ENCODE peak calls at places on chromosomes 5 and 9, in ten cellular contexts. V is MM.1S; N is ovary; F is tibial artery; R is stomach; Y is GM23338; C is small intestine; S is CD8-positive, alpha-beta T cell; B is neuronal stem cell; I is heart right ventricle. M is an unnamed sample.
A peak's percentile ranks its signal among the peaks of the same experiment; 100 is the strongest.

GRCh38 chr9:68704804-68705635 is at the start of gene PIP5K1B:
- DNase-seq in V (peak; percentile 91), N (no peak), F (peak; percentile 80), R (peak; percentile 88), Y (peak; percentile 82), C (peak; percentile 89), S (no peak), B (peak; percentile 71), I (peak; percentile 66), M (peak; percentile 66)

GRCh38 chr9:5230554-5230953 is 665 bp upstream of the INSL4 start:
- DNase-seq in V (no peak), N (no peak), F (no peak), R (no peak), Y (no peak), C (no peak), S (no peak), B (no peak), I (no peak), M (no peak)

GRCh38 chr9:91415290-91415689 is 8.3 kb downstream of the NFIL3 start:
- DNase-seq in V (no peak), N (no peak), F (no peak), R (no peak), Y (no peak), C (no peak), S (no peak), B (no peak), I (no peak), M (no peak)

GRCh38 chr5:81950996-81951395 is 20.8 kb upstream of the ATG10 start:
- DNase-seq in V (no peak), N (no peak), F (no peak), R (no peak), Y (no peak), C (no peak), S (no peak), B (no peak), I (no peak), M (peak; percentile 35)

GRCh38 chr9:114141553-114142548 is 13.5 kb upstream of the COL27A1 start:
- DNase-seq in V (no peak), N (peak; percentile 74), F (no peak), R (peak; percentile 37), Y (no peak), C (peak; percentile 10), S (no peak), B (no peak), I (peak; percentile 28), M (peak; percentile 50)

GRCh38 chr5:147935032-147935431 is 28.7 kb upstream of the C5orf46 start:
- DNase-seq in V (peak; percentile 21), N (no peak), F (no peak), R (no peak), Y (peak; percentile 82), C (peak; percentile 46), S (no peak), B (peak; percentile 11), I (no peak), M (no peak)

GRCh38 chr5:23494558-23494957 is 12.9 kb upstream of the PRDM9 start:
- DNase-seq in V (no peak), N (no peak), F (no peak), R (no peak), Y (no peak), C (no peak), S (no peak), B (no peak), I (no peak), M (no peak)

GRCh38 chr9:118595719-118596305 is 773.4 kb downstream of the BRINP1 start:
- DNase-seq in V (no peak), N (no peak), F (no peak), R (no peak), Y (peak; percentile 82), C (peak; percentile 5), S (no peak), B (peak; percentile 38), I (peak; percentile 5), M (peak; percentile 52)

GRCh38 chr5:118882666-118883065 is 105.7 kb downstream of the DTWD2 start:
- DNase-seq in V (no peak), N (no peak), F (no peak), R (no peak), Y (peak; percentile 32), C (no peak), S (no peak), B (no peak), I (no peak), M (no peak)

GRCh38 chr5:132260714-132261615 is 3.5 kb downstream of the PDLIM4 start:
- DNase-seq in V (no peak), N (peak; percentile 67), F (peak; percentile 80), R (peak; percentile 59), Y (no peak), C (no peak), S (no peak), B (no peak), I (peak; percentile 74), M (peak; percentile 79)

GRCh38 chr5:172002310-172002709 is 4.1 kb downstream of the FBXW11 start:
- DNase-seq in V (peak; percentile 36), N (no peak), F (no peak), R (no peak), Y (peak; percentile 51), C (peak; percentile 29), S (no peak), B (no peak), I (no peak), M (no peak)

GRCh38 chr5:74648835-74649286 is 8.3 kb upstream of the ENC1 start:
- DNase-seq in V (peak; percentile 78), N (peak; percentile 31), F (no peak), R (no peak), Y (peak; percentile 72), C (peak; percentile 64), S (no peak), B (peak; percentile 61), I (no peak), M (peak; percentile 25)

GRCh38 chr5:74179701-74180100 is 460.8 kb downstream of the ENC1 start:
- DNase-seq in V (no peak), N (no peak), F (no peak), R (no peak), Y (no peak), C (no peak), S (no peak), B (no peak), I (no peak), M (no peak)

GRCh38 chr9:35951736-35952135 is 6.2 kb downstream of the OR2S2 start:
- DNase-seq in V (no peak), N (no peak), F (no peak), R (no peak), Y (no peak), C (no peak), S (no peak), B (no peak), I (peak; percentile 43), M (no peak)

GRCh38 chr5:179868541-179868940 is 9.9 kb upstream of the MRNIP start:
- DNase-seq in V (no peak), N (no peak), F (no peak), R (no peak), Y (no peak), C (no peak), S (no peak), B (no peak), I (no peak), M (no peak)

DNA sequence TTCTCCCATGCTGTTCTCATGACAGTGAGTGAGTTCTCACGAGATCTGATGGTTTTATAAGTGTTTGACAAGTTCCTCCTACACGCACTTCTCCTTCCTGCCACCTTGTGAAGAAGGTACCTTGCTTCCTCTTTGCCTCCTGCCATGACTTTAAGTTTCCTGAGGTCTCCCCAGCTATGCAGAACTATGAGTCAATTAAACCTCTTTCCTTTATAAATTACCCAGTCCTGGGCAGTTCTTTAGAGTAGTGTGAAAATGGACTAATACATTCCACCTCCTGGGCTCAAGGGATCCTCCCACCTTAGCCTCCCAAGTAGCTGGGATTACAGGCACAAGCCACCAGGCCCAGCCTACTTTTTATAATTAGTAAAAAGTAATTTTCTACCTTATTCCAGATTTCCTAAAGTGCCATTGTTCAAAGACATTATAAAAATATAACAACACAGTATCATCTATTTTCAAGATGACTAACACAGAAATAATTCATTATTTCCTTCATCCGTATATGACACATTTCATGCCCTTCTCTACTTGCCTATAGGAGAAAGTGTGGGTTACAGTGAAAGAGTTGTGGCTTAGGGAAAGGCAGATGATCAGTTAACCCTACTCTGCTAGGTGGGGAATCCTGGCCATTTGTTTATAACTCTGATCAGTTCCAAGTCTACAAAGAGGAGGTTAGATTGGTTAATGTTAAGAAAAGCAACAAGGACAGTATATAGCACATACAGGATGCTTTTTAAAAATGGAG is 99.9 kb downstream of the TTC39B start:
- DNase-seq in V (no peak), N (no peak), F (no peak), R (no peak), Y (no peak), C (no peak), S (no peak), B (no peak), I (no peak), M (no peak)
- H3K4me1 ChIP-seq in V (no peaks in the 10 kb centered on the region), N (no peaks in the 10 kb centered on the region), F (peaks cover 27% of the 10 kb centered on the region), R (peaks cover 12% of the 10 kb centered on the region), Y (no peaks in the 10 kb centered on the region), C (no peaks in the 10 kb centered on the region), S (no peaks in the 10 kb centered on the region), B (no peaks in the 10 kb centered on the region), I (no peaks in the 10 kb centered on the region), M (peaks cover 17% of the 10 kb centered on the region)

DNA sequence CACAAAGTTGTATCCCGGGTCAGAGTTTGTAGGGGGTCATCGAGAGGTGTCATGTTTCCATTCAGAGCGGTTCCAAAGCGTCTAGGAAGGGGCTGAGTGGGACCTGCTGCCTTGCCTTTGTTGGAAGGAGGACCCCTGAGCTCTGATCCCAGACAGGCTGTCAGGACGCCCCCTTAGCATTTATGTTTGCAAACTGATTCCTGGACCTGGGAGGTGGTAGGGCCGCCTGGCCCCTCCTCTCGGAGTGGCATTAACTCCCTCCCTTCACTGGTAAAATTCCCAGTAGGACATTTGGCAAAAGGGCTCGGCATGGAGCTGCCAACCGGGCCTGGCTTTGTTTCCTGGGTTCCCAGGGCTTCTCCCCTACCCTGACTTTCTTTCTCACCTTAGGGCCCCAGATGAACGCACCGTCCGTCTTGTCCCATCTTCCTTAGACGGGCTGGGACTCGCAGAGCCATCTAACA is 2.5 kb downstream of the JADE2 start:
- DNase-seq in V (no peak), N (no peak), F (no peak), R (peak; percentile 42), Y (no peak), C (no peak), S (no peak), B (no peak), I (no peak), M (no peak)
- H3K4me1 ChIP-seq in V (peaks cover 8% of the 10 kb centered on the region), N (peaks cover 37% of the 10 kb centered on the region), F (peaks cover 62% of the 10 kb centered on the region), R (peaks cover 63% of the 10 kb centered on the region), Y (peaks cover 55% of the 10 kb centered on the region), C (peaks cover 6% of the 10 kb centered on the region), S (peaks cover 63% of the 10 kb centered on the region), B (peaks cover 24% of the 10 kb centered on the region), I (peaks cover 31% of the 10 kb centered on the region), M (peaks cover 54% of the 10 kb centered on the region)

DNA sequence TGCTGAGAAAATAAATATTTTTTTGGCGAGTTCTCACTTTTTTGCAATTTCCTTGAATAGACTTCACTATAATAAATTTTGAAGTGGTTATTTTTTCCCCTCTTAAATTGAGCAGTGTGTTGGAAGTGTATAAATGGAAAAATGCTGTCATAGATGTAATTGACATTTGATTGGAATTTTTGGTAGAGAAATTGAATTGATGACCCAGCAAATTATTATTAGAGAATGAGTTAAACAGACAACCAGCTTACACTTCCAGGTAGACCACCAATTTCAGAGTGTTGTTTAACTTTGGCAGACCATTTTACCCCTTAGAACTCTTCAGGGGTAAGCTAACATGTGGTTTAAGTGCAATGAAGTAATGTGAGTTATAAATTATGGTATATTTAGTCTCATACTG is 1.9 kb downstream of the FAF2 start:
- DNase-seq in V (no peak), N (no peak), F (no peak), R (no peak), Y (no peak), C (no peak), S (no peak), B (no peak), I (no peak), M (no peak)
- H3K4me1 ChIP-seq in V (peaks cover 4% of the 10 kb centered on the region), N (peaks cover 8% of the 10 kb centered on the region), F (peaks cover 49% of the 10 kb centered on the region), R (peaks cover 33% of the 10 kb centered on the region), Y (peaks cover 4% of the 10 kb centered on the region), C (peaks cover 2% of the 10 kb centered on the region), S (peaks cover 26% of the 10 kb centered on the region), B (no peaks in the 10 kb centered on the region), I (peaks cover 21% of the 10 kb centered on the region), M (peaks cover 19% of the 10 kb centered on the region)

GRCh38 chr9:128098017-128098935 is 29.3 kb downstream of the PTGES2 start:
- DNase-seq in V (no peak), N (peak; percentile 96), F (peak; percentile 98), R (peak; percentile 98), Y (peak; percentile 99), C (peak; percentile 99), S (peak; percentile 84), B (peak; percentile 93), I (peak; percentile 91), M (peak; percentile 100)
- H3K4me1 ChIP-seq in V (no peaks in the 10 kb centered on the region), N (peaks cover 56% of the 10 kb centered on the region), F (peaks cover 64% of the 10 kb centered on the region), R (peaks cover 76% of the 10 kb centered on the region), Y (peaks cover 35% of the 10 kb centered on the region), C (peaks cover 9% of the 10 kb centered on the region), S (peaks cover 70% of the 10 kb centered on the region), B (peaks cover 39% of the 10 kb centered on the region), I (peaks cover 55% of the 10 kb centered on the region), M (peaks cover 71% of the 10 kb centered on the region)

M was measured in thyroid gland.